ENCODE peak calls at places on chromosomes 12 and 14, in seven cellular contexts. K is breast epithelium, D is cardiac fibroblast, W is tibial artery, P is IMR-90, E is right atrium auricular region, Y is kidney. Z is an unnamed sample.

GRCh38 chr12:124273630-124274029 is 21.3 kb upstream of the RFLNA start:
- DNase-seq in K (no peak), P (peak), D (peak), Y (no peak), E (no peak), W (no peak), Z (no peak)

GRCh38 chr14:90060965-90061848 is 587 bp upstream of the KCNK13 start:
- DNase-seq in K (no peak), Y (peak), P (no peak), W (no peak), D (no peak), E (no peak), Z (no peak)

GRCh38 chr14:30195946-30196345 is 268.3 kb upstream of the PRKD1 start:
- DNase-seq in D (peak), K (no peak), W (no peak), E (no peak), Y (no peak), P (peak), Z (no peak)

GRCh38 chr14:49992901-49993335 is 100.0 kb downstream of the ARF6 start:
- DNase-seq in Y (no peak), P (peak), E (peak), W (no peak), K (no peak), D (peak), Z (no peak)

GRCh38 chr12:80847575-80847974 is 90.2 kb downstream of the LIN7A start:
- DNase-seq in D (no peak), W (no peak), E (no peak), K (no peak), P (no peak), Y (no peak), Z (no peak)

GRCh38 chr14:90760591-90761316 is 55.5 kb downstream of the TTC7B start:
- DNase-seq in Y (no peak), D (peak), P (peak), E (peak), W (no peak), K (no peak), Z (peak)

GRCh38 chr12:117875652-117876491 is 92.9 kb downstream of the KSR2 start:
- DNase-seq in W (no peak), P (peak), E (no peak), D (peak), K (no peak), Y (peak), Z (no peak)

GRCh38 chr14:52025952-52026510 is 36.7 kb downstream of the RTRAF start:
- DNase-seq in W (no peak), P (peak), E (no peak), D (no peak), K (no peak), Y (no peak), Z (no peak)

GRCh38 chr12:113889076-113889475 is 77.0 kb downstream of the RBM19 start:
- DNase-seq in W (no peak), K (no peak), P (peak), D (no peak), Y (no peak), E (no peak), Z (no peak)
- TF ChIP-seq CTCF in W (no peak), K (peak), P (peak), D (no peak), Y (no peak), E (no peak), Z (no peak)

DNA sequence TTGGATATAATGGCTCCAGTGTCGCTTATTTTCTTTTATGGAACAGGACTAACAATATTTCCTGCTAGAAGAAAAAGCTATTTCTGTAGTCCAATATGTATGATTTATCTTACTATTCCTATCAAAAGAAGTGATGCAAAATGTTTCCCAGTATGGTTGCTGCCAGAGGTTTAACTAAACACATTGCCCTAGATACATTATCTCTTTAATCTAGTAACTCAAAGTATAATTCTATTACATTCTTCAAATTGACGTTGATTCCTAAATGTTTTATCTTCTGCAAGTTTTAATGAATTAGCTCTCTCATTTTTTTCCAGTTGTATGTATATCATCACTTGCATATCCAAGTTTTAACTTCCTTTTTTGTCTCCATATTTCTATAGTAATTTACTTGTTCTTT is 28.2 kb downstream of the GYS2 start:
- DNase-seq in E (no peak), D (no peak), P (no peak), Y (no peak), K (no peak), W (no peak), Z (no peak)
- TF ChIP-seq CTCF in E (no peak), D (no peak), P (no peak), Y (no peak), K (no peak), W (no peak), Z (no peak)

DNA sequence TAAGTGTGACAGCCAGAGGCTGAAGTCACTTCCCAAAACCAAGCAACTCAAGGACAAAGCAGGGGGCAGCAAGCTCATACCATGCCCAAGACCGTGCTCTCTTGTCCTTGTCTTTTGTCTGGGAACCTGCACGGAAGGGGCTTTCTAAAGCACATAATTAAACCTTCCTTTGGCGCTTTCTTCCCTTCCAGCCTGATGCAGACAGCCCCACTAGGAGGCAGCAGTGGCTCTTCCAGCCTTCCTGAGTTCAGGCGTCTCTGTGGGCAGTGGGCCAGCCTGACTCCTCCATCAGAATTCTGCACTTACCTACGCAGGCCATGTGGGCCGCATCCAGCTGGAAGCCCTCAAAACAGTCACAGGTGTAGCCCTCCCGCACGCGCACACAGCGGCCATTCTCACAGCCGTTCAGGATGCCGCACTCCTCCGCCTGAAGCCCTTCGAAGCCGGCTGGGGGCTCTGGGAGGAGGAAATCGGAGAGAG is 7.6 kb downstream of the ISCA2 start:
- DNase-seq in W (peak), Y (no peak), D (peak), P (peak), E (peak), K (peak), Z (peak)
- TF ChIP-seq CTCF in W (peak), Y (peak), D (peak), P (peak), E (peak), K (peak), Z (peak)

GRCh38 chr14:94748667-94749347 is 21.1 kb downstream of the GSC start:
- DNase-seq in K (no peak), D (no peak), Y (no peak), E (no peak), W (no peak), P (no peak), Z (no peak)
- TF ChIP-seq CTCF in K (no peak), D (peak), Y (peak), E (peak), W (peak), P (no peak), Z (peak)

GRCh38 chr12:84619053-84619452 is 293.5 kb downstream of the SLC6A15 start:
- DNase-seq in P (no peak), D (no peak), W (no peak), E (no peak), Y (no peak), K (no peak), Z (no peak)
- TF ChIP-seq CTCF in P (peak), D (no peak), W (no peak), E (no peak), Y (no peak), K (no peak), Z (peak)

GRCh38 chr12:120235369-120236123 is 30.0 kb downstream of the PXN start:
- DNase-seq in K (no peak), P (no peak), D (no peak), W (no peak), E (no peak), Y (peak), Z (no peak)
- TF ChIP-seq CTCF in K (no peak), P (peak), D (peak), W (no peak), E (no peak), Y (no peak), Z (peak)